ENCODE peak calls at places on chromosomes 2 and 18, in six cellular contexts. N is A549, R is K562, K is IMR-90, D is HepG2, J is GM12878. S is an unnamed sample.

GRCh38 chr2:7992612-7993596 is 689.0 kb upstream of the ID2 start:
- DNase-seq in N (no peak), R (no peak), K (peak; percentile 49), D (no peak), J (no peak), S (no peak)

GRCh38 chr2:226799211-226799975 is at the start of gene IRS1:
- DNase-seq in N (no peak), R (peak; percentile 76), K (peak; percentile 79), D (peak; percentile 66), J (no peak), S (peak; percentile 78)

GRCh38 chr18:51687845-51688585 is 490.5 kb upstream of the MEX3C start:
- DNase-seq in N (no peak), R (no peak), K (no peak), D (no peak), J (no peak), S (no peak)

GRCh38 chr2:223896751-223897320 is 48.3 kb downstream of the WDFY1 start:
- DNase-seq in N (no peak), R (no peak), K (peak; percentile 12), D (no peak), J (peak; percentile 89), S (no peak)

GRCh38 chr2:18362696-18363095 is 197.8 kb downstream of the RDH14 start:
- DNase-seq in N (no peak), R (no peak), K (peak; percentile 98), D (no peak), J (no peak), S (no peak)

GRCh38 chr2:187658952-187659525 is 104.8 kb upstream of the TFPI start:
- DNase-seq in N (peak; percentile 6), R (no peak), K (peak; percentile 45), D (peak; percentile 24), J (no peak), S (peak; percentile 42)

GRCh38 chr2:148557844-148558436 is 86.6 kb upstream of the EPC2 start:
- DNase-seq in N (no peak), R (no peak), K (no peak), D (no peak), J (no peak), S (no peak)

GRCh38 chr2:114821055-114821454 is 378.6 kb downstream of the DPP10 start:
- DNase-seq in N (no peak), R (no peak), K (no peak), D (no peak), J (no peak), S (no peak)

GRCh38 chr2:204497855-204498254 is 47.4 kb upstream of the PARD3B start:
- DNase-seq in N (no peak), R (no peak), K (no peak), D (no peak), J (no peak), S (no peak)

GRCh38 chr2:100891911-100892642 is 72.1 kb downstream of the NPAS2 start:
- DNase-seq in N (no peak), R (peak; percentile 34), K (peak; percentile 67), D (peak; percentile 56), J (no peak), S (no peak)

GRCh38 chr2:53268086-53268485 is 499.5 kb upstream of the CHAC2 start:
- DNase-seq in N (no peak), R (no peak), K (no peak), D (no peak), J (no peak), S (no peak)

GRCh38 chr18:57853133-57853532 is 50.0 kb upstream of the ATP8B1 start:
- DNase-seq in N (no peak), R (no peak), K (no peak), D (no peak), J (no peak), S (no peak)

GRCh38 chr2:161946489-161947107 is 127.4 kb downstream of the DPP4 start:
- DNase-seq in N (no peak), R (no peak), K (peak; percentile 28), D (peak; percentile 18), J (no peak), S (no peak)

GRCh38 chr2:26712486-26713465 is 20.3 kb downstream of the KCNK3 start:
- DNase-seq in N (no peak), R (no peak), K (no peak), D (no peak), J (no peak), S (no peak)

GRCh38 chr18:58819051-58819450 is 45.6 kb upstream of the ZNF532 start:
- DNase-seq in N (no peak), R (no peak), K (no peak), D (no peak), J (peak; percentile 70), S (no peak)

GRCh38 chr2:65537651-65538385 is 105.4 kb upstream of the SPRED2 start:
- DNase-seq in N (no peak), R (no peak), K (peak; percentile 34), D (no peak), J (no peak), S (no peak)

GRCh38 chr2:7154666-7155065 is 237.5 kb downstream of the RNF144A start:
- DNase-seq in N (no peak), R (no peak), K (no peak), D (no peak), J (no peak), S (no peak)

GRCh38 chr2:179298666-179299065 is 34.0 kb upstream of the SESTD1 start:
- DNase-seq in N (no peak), R (no peak), K (no peak), D (no peak), J (no peak), S (no peak)

GRCh38 chr2:128286011-128286721 is 32.5 kb downstream of the HS6ST1 start:
- DNase-seq in N (no peak), R (no peak), K (no peak), D (no peak), J (no peak), S (no peak)

GRCh38 chr2:156294945-156295580 is 37.5 kb downstream of the NR4A2 start:
- DNase-seq in N (no peak), R (no peak), K (no peak), D (no peak), J (no peak), S (no peak)

GRCh38 chr2:174013310-174013751 is 48.2 kb upstream of the SP3 start:
- DNase-seq in N (no peak), R (no peak), K (no peak), D (no peak), J (no peak), S (no peak)

GRCh38 chr18:11665587-11665986 is 23.5 kb upstream of the GNAL start:
- DNase-seq in N (no peak), R (no peak), K (no peak), D (no peak), J (no peak), S (no peak)

GRCh38 chr2:220837226-220837625 is 734.9 kb downstream of the EPHA4 start:
- DNase-seq in N (no peak), R (no peak), K (peak; percentile 41), D (no peak), J (no peak), S (no peak)

GRCh38 chr2:220835563-220835962 is 736.5 kb downstream of the EPHA4 start:
- DNase-seq in N (no peak), R (no peak), K (peak; percentile 72), D (no peak), J (no peak), S (no peak)
- TF ChIP-seq BHLHE40 in N (no peak), R (no peak), K (no peak), D (no peak), J (no peak), S (no peak)

DNA sequence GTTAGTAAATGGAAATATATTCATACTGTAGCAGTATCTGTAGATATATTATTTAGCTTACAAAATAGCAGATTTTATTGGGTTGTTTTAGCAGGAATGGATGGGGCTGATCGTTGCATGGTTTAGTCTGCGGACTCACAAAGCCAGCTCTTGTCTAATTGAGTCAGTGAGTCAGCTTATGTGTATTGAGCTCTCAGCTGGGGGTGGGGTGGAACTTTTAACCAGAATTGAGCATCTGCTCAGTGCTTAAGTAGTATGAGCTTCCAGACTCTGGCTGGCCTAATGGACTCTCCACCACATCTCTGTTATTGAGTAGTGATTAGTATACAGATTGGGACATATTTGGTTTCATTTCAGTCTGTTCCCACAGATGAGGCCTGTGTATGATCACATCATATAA is 151.9 kb downstream of the THSD7B start:
- DNase-seq in N (no peak), R (no peak), K (no peak), D (no peak), J (no peak), S (no peak)
- TF ChIP-seq BHLHE40 in N (no peak), R (no peak), K (no peak), D (no peak), J (no peak), S (no peak)

DNA sequence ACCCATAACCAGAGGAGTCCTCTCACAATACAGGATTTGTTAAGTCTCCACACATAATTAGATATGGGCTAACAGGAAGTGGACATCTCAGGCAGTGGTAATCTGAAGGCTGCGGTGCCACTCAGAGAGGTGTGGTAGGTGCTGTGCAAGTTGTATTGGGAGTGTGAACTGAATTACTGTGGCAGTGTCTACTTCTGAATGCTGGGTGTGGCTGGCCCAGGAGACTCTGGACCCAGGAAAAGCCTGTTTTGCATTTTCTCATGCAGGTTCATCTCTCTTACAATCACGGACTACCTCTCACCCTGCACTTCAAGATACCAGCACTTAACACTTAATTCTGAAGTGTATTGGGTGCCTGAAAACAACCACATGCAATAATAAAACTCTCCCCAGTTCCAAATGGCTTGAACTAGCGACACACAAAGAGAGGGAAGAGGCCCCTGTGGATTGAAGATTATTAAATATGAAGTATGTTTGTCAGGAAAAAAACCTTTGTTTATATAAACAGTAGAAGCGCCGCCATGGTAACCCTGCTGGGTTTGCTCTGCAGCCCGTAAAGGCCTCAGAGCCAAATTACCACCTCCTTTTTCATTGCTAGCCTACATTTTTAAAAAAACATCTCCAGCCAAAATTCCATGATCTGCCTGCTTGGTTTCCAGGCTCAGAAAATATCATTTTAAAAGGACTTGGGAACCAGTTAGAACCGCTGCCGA is 77.5 kb downstream of the GFPT1 start:
- DNase-seq in N (no peak), R (peak; percentile 22), K (peak; percentile 64), D (no peak), J (no peak), S (no peak)
- TF ChIP-seq BHLHE40 in N (no peak), R (no peak), K (no peak), D (no peak), J (no peak), S (no peak)

GRCh38 chr2:238520359-238520886 is 93.7 kb downstream of the ASB1 start:
- DNase-seq in N (no peak), R (no peak), K (no peak), D (no peak), J (no peak), S (no peak)

GRCh38 chr2:238518127-238518827 is 91.5 kb downstream of the ASB1 start:
- DNase-seq in N (no peak), R (no peak), K (peak; percentile 78), D (peak; percentile 92), J (no peak), S (no peak)

GRCh38 chr2:238521002-238521401 is 94.3 kb downstream of the ASB1 start:
- DNase-seq in N (no peak), R (no peak), K (no peak), D (no peak), J (no peak), S (no peak)

GRCh38 chr2:238517209-238517608 is 90.5 kb downstream of the ASB1 start:
- DNase-seq in N (no peak), R (no peak), K (no peak), D (no peak), J (no peak), S (no peak)

DNA sequence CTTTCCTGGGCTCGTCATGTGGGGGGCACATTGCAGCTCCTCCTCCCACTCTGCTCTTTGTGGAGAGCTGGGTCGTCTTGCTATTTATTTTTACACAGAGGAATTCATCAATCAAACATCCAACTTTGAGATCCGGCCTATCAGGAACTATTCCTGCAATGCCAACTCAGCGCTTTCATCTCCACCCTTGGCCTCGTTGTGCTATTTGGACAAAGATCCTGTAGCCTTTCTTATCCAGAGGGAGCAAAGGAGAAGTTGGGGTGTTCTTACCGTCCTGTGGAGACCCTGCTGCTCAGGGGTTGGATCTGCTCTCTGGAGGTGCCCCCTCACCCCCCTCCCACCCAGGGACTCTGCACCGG is 92.1 kb downstream of the ASB1 start:
- DNase-seq in N (no peak), R (no peak), K (no peak), D (peak; percentile 56), J (no peak), S (no peak)
- TF ChIP-seq BHLHE40 in N (no peak), R (no peak), K (no peak), D (no peak), J (no peak), S (no peak)

S was measured in HEK293T.